ENCODE peak calls at places on chromosomes 5 and 9, in seven cellular contexts. Z is SK-N-SH; K is left ventricle myocardium inferior; E is pancreas; Q is sigmoid colon; P is CD4-positive, alpha-beta T cell; S is heart right ventricle. F is an unnamed sample.

GRCh38 chr9:137030528-137030927 is 1.4 kb downstream of the FUT7 start:
- DNase-seq in Z (no peak), Q (no peak), P (peak), S (no peak), E (no peak), K (no peak), F (no peak)

GRCh38 chr9:15889555-15889954 is 336.7 kb downstream of the CCDC171 start:
- DNase-seq in Z (no peak), E (no peak), P (no peak), Q (no peak), K (no peak), S (no peak), F (no peak)

GRCh38 chr5:96297290-96297689 is 135.8 kb downstream of the PCSK1 start:
- DNase-seq in P (no peak), Q (peak), S (peak), Z (peak), E (no peak), K (no peak), F (no peak)

GRCh38 chr5:159096555-159097460 is 2.9 kb downstream of the EBF1 start:
- DNase-seq in S (no peak), Z (no peak), Q (no peak), K (no peak), E (no peak), P (no peak), F (peak)

GRCh38 chr5:96000308-96000707 is 38.7 kb upstream of the ELL2 start:
- DNase-seq in P (no peak), K (no peak), E (no peak), Z (no peak), S (no peak), Q (no peak), F (no peak)

GRCh38 chr9:136665111-136665703 is 2.5 kb downstream of the EGFL7 start:
- DNase-seq in Z (peak), E (peak), K (no peak), Q (no peak), P (no peak), S (no peak), F (peak)

GRCh38 chr5:12623408-12623807 is 719.2 kb upstream of the CTNND2 start:
- DNase-seq in P (no peak), E (no peak), Z (no peak), S (no peak), Q (no peak), K (no peak), F (peak)

GRCh38 chr5:39517800-39518199 is 93.0 kb upstream of the DAB2 start:
- DNase-seq in Q (no peak), P (no peak), Z (no peak), S (no peak), E (no peak), K (no peak), F (no peak)

GRCh38 chr5:61884242-61884855 is 421.7 kb upstream of the KIF2A start:
- DNase-seq in P (no peak), K (no peak), E (no peak), Q (no peak), S (no peak), Z (no peak), F (no peak)

GRCh38 chr5:173907284-173907683 is 19.1 kb downstream of the CPEB4 start:
- DNase-seq in Q (no peak), E (no peak), P (no peak), S (no peak), K (no peak), Z (no peak), F (no peak)

GRCh38 chr5:173011602-173012001 is 28.0 kb downstream of the ATP6V0E1 start:
- DNase-seq in Z (no peak), Q (no peak), S (no peak), K (no peak), E (no peak), P (no peak), F (no peak)

GRCh38 chr5:117220730-117221129 is 646.1 kb upstream of the SEMA6A start:
- DNase-seq in E (no peak), S (no peak), Z (no peak), Q (no peak), K (no peak), P (no peak), F (no peak)

GRCh38 chr5:77863181-77863580 is 87.0 kb upstream of the TBCA start:
- DNase-seq in Z (no peak), E (no peak), P (no peak), Q (no peak), K (no peak), S (no peak), F (no peak)

GRCh38 chr5:92380069-92380770 is 997.1 kb upstream of the ARRDC3 start:
- DNase-seq in K (no peak), E (no peak), S (no peak), P (no peak), Q (no peak), Z (no peak), F (no peak)

GRCh38 chr9:2662496-2662895 is 40.9 kb downstream of the VLDLR start:
- DNase-seq in K (no peak), Z (peak), S (no peak), Q (no peak), E (no peak), P (no peak), F (peak)

GRCh38 chr5:135868681-135869080 is 27.0 kb downstream of the IL9 start:
- DNase-seq in S (no peak), Q (no peak), P (no peak), E (no peak), Z (no peak), K (no peak), F (no peak)

GRCh38 chr5:132751444-132751843 is 4.2 kb downstream of the CCNI2 start:
- DNase-seq in P (no peak), Z (no peak), E (no peak), Q (peak), K (no peak), S (no peak), F (no peak)

GRCh38 chr5:32312194-32312681 is 501 bp downstream of the MTMR12 start:
- DNase-seq in S (peak), Z (peak), K (peak), Q (peak), E (peak), P (peak), F (peak)

GRCh38 chr9:116572095-116572748 is 114.9 kb upstream of the TRIM32 start:
- DNase-seq in E (peak), Z (peak), K (peak), P (no peak), Q (peak), S (peak), F (peak)

GRCh38 chr9:7452378-7452777 is 347.2 kb downstream of the DMAC1 start:
- DNase-seq in P (no peak), Z (no peak), Q (no peak), E (no peak), S (no peak), K (no peak), F (no peak)

GRCh38 chr5:126000533-126000932 is 422.7 kb upstream of the GRAMD2B start:
- DNase-seq in Q (no peak), K (no peak), P (no peak), S (no peak), Z (no peak), E (no peak), F (no peak)

GRCh38 chr5:156896545-156896944 is 46.5 kb downstream of the PPP1R2B start:
- DNase-seq in Z (no peak), E (no peak), K (no peak), Q (no peak), S (no peak), P (no peak), F (no peak)

GRCh38 chr5:55101556-55102276 is 730 bp upstream of the GZMA start:
- DNase-seq in Q (no peak), P (no peak), S (no peak), K (no peak), Z (no peak), E (no peak), F (no peak)

GRCh38 chr5:159877894-159878448 is 38.3 kb upstream of the ADRA1B start:
- DNase-seq in S (peak), K (peak), E (no peak), Z (no peak), Q (peak), P (no peak), F (no peak)

GRCh38 chr5:89037090-89037489 is 154.1 kb upstream of the MEF2C start:
- DNase-seq in Q (no peak), Z (no peak), P (no peak), E (no peak), K (no peak), S (no peak), F (peak)

GRCh38 chr5:112257961-112258360 is 161.1 kb downstream of the EPB41L4A start:
- DNase-seq in Q (no peak), Z (no peak), K (no peak), P (no peak), E (no peak), S (no peak), F (no peak)

GRCh38 chr5:151022511-151023018 is 2.2 kb downstream of the GPX3 start:
- DNase-seq in E (no peak), Z (no peak), K (no peak), P (no peak), Q (no peak), S (peak), F (no peak)

GRCh38 chr9:116959775-116960174 is 272.7 kb downstream of the TRIM32 start:
- DNase-seq in Z (peak), Q (no peak), S (no peak), P (no peak), E (peak), K (no peak), F (peak)

GRCh38 chr9:131484560-131485185 is 18.0 kb upstream of the POMT1 start:
- DNase-seq in P (no peak), Z (no peak), K (no peak), E (peak), S (no peak), Q (peak), F (no peak)

GRCh38 chr9:122119166-122119521 is 26.0 kb upstream of the TTLL11 start:
- DNase-seq in Q (no peak), E (no peak), P (no peak), S (no peak), Z (no peak), K (no peak), F (no peak)

GRCh38 chr9:92986175-92987110 is 39.1 kb downstream of the FGD3 start:
- DNase-seq in P (peak), K (no peak), E (no peak), S (no peak), Z (no peak), Q (no peak), F (peak)

GRCh38 chr5:141272906-141273305 is 27.7 kb downstream of the PCDHB15 start:
- DNase-seq in P (no peak), K (no peak), Q (no peak), Z (no peak), E (no peak), S (no peak), F (peak)

GRCh38 chr9:137547687-137548543 is 2.3 kb downstream of the PNPLA7 start:
- DNase-seq in E (no peak), Z (no peak), K (no peak), S (no peak), Q (no peak), P (no peak), F (no peak)

GRCh38 chr5:179124329-179124852 is 64.2 kb downstream of the ZNF354C start:
- DNase-seq in P (no peak), K (no peak), Z (no peak), Q (no peak), S (no peak), E (peak), F (no peak)

GRCh38 chr5:30539004-30539634 is 654.4 kb upstream of the CDH6 start:
- DNase-seq in Q (no peak), P (no peak), S (peak), K (peak), Z (no peak), E (peak), F (peak)

GRCh38 chr9:22165144-22165543 is 156.0 kb upstream of the CDKN2B start:
- DNase-seq in E (no peak), Z (no peak), Q (no peak), K (no peak), P (no peak), S (no peak), F (no peak)

GRCh38 chr9:105886136-105886535 is 191.8 kb downstream of the TMEM38B start:
- DNase-seq in K (no peak), Q (no peak), S (no peak), Z (no peak), P (no peak), E (no peak), F (no peak)

DNA sequence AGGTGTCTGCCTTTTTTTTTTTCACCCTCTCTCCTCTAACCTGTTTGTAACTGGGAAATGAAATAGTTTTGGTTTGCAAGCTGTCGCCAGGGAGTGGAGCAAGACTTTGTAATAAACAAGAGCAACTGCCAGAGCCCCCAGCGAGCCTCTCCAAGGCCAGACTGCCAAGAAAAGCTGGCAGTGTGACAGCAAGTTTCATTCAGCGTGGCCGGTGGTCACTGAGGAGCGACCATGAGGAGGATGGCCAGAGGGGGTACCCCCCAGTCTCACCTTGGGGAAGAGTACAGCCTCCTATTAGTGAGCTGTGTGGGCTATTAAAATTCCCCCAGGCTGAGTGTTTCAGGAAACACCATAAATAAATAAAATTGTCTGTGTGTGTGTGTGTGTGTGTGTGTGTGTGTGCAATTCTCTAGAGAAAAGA is 49.9 kb downstream of the ZFAND5 start:
- DNase-seq in Q (peak), Z (no peak), K (peak), S (peak), E (peak), P (no peak), F (no peak)
- H3K27ac ChIP-seq in Q (peak), Z (no peak), K (peak), S (no peak), E (peak), P (no peak), F (no peak)

DNA sequence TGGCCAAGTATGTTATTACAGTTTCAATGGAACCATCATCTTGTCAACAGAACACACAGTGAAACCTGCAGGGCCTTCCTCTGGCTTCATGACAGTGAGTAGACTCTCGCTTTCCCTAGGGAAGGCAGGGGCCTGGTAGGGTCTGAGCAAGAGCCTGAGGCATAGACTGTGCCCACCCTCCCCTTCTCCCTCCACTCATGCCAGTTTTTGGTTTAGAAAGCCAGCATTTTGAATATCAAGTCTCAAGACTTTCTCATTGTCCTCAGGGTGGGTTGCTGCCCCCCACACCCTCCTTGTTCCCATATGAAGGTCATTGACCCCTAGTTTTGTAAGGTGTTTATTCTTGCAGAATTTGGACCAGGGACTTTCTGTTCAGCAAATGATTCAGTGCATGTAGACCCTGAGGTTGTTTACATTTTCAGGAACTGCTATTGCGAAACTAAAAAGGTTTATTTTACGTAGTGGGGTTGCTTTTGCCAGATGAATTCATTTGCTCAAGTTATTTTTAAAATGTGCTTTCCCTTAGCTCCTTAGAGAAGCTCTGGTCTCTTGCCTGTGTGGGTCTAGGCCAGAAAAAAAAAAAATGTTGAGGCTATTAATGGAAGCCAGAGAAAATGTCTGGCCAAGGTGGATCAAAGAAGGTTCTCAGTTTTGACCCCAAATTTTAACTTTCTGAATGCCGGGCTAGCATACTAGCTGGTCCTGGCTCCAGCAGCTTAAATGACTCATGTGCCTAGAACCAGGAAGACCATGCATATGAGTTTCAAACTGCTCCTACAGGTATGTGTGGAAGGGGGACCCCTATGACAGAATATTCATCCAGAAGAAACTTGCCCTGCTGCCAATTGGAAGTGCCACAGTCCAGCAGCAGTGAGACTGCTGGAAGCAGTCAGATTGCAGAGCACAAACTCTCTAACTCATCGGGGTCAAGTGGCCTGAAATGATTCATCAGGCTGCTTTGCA is 10.1 kb upstream of the MOB3B start:
- DNase-seq in E (no peak), K (no peak), P (no peak), S (no peak), Q (peak), Z (no peak), F (no peak)
- H3K27ac ChIP-seq in E (peak), K (peak), P (no peak), S (peak), Q (peak), Z (no peak), F (no peak)

GRCh38 chr5:33401482-33402390 is 39.0 kb upstream of the TARS1 start:
- DNase-seq in E (no peak), K (no peak), P (no peak), Q (no peak), S (no peak), Z (no peak), F (no peak)
- H3K27ac ChIP-seq in E (no peak), K (no peak), P (no peak), Q (no peak), S (no peak), Z (peak), F (no peak)

DNA sequence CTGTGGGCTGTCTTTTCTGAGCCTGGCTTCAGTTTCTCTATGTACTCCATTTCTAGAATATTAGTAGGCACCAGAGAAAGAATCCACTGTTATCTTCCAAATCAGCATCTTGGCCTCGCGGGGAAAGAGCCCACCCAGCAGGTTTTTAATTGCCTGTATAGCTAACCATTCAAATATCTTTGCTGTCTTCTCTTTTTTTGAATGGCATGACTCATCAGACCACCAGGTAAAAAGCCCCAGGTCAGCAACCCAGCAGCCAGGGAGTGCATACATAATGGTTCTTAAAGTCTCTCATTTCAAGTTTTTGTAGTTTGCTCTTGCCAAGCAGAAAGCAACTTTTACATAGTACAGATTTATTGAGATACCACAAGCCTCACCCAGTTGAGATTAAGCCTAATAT is 50.7 kb downstream of the TMEM167A start:
- DNase-seq in Z (no peak), E (no peak), K (no peak), P (no peak), S (no peak), Q (no peak), F (peak)
- H3K27ac ChIP-seq in Z (no peak), E (no peak), K (no peak), P (no peak), S (no peak), Q (no peak), F (peak)

DNA sequence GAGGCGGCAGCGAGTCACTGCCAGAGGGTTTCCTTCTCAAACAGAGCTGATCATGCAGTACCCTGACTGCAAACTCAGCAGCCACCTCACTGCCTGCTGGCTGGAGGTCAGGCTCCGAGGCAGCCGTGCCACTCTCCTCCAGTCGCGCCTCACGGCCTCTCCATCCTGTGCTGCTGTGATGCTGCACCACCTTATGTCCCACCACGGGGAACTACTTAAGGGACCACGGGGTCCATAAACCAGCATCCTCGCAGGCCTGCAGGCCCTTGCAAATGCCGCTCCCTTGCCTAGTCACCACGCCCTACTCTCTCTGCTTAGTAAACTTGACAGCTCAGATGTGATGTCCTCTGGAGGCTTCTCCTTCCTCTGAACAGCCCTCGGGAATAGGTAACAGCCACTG is 99.2 kb downstream of the CRB2 start:
- DNase-seq in K (no peak), P (no peak), E (no peak), S (no peak), Z (no peak), Q (peak), F (no peak)
- H3K27ac ChIP-seq in K (no peak), P (no peak), E (no peak), S (no peak), Z (no peak), Q (no peak), F (no peak)